ENCODE peak calls at places on chromosomes 16 and 17, in four cellular contexts. A is astrocyte of the spinal cord, V is choroid plexus epithelial cell, I is LNCaP clone FGC. R is an unnamed sample.

GRCh38 chr17:42660692-42661345 is 1.7 kb downstream of the TUBG2 start:
- DNase-seq in A (peak), V (peak), I (no peak), R (no peak)

GRCh38 chr16:709651-710499 is 4.3 kb upstream of the FBXL16 start:
- DNase-seq in A (peak), V (peak), I (no peak), R (no peak)

GRCh38 chr17:15411556-15412198 is 55.7 kb downstream of the CDRT4 start:
- DNase-seq in A (no peak), V (no peak), I (no peak), R (no peak)

GRCh38 chr17:82930043-82930923 is 90.5 kb upstream of the ZNF750 start:
- DNase-seq in A (no peak), V (no peak), I (no peak), R (no peak)

GRCh38 chr16:11670171-11671131 is 2.2 kb downstream of the SNN start:
- DNase-seq in A (no peak), V (no peak), I (no peak), R (no peak)

GRCh38 chr17:45451131-45451530 is 18.5 kb upstream of the ARHGAP27 start:
- DNase-seq in A (no peak), V (no peak), I (no peak), R (no peak)

GRCh38 chr17:40060887-40061480 is 1.8 kb upstream of the THRA start:
- DNase-seq in A (no peak), V (no peak), I (no peak), R (no peak)

GRCh38 chr16:87877942-87878507 is 8.7 kb upstream of the SLC7A5 start:
- DNase-seq in A (no peak), V (no peak), I (no peak), R (no peak)

GRCh38 chr16:14284930-14285541 is 213.9 kb downstream of the MRTFB start:
- DNase-seq in A (peak), V (peak), I (peak), R (no peak)

GRCh38 chr16:56814537-56815432 is 50.2 kb upstream of the SLC12A3 start:
- DNase-seq in A (no peak), V (no peak), I (no peak), R (no peak)

GRCh38 chr17:68423251-68423650 is 34.0 kb downstream of the WIPI1 start:
- DNase-seq in A (no peak), V (no peak), I (no peak), R (no peak)

GRCh38 chr16:74868501-74868900 is 93.9 kb upstream of the FA2H start:
- DNase-seq in A (peak), V (peak), I (no peak), R (peak)

GRCh38 chr16:76052725-76053124 is 224.5 kb upstream of the CNTNAP4 start:
- DNase-seq in A (no peak), V (no peak), I (no peak), R (no peak)

GRCh38 chr17:19024101-19025078 is 19.8 kb upstream of the FAM83G start:
- DNase-seq in A (no peak), V (no peak), I (no peak), R (no peak)

GRCh38 chr17:64739316-64740058 is 77.4 kb upstream of the SMURF2 start:
- DNase-seq in A (peak), V (peak), I (no peak), R (no peak)

GRCh38 chr17:33520404-33521032 is 227.4 kb upstream of the ASIC2 start:
- DNase-seq in A (no peak), V (peak), I (no peak), R (no peak)

GRCh38 chr16:56911771-56912541 is 20.0 kb upstream of the HERPUD1 start:
- DNase-seq in A (no peak), V (peak), I (no peak), R (no peak)

GRCh38 chr16:1335211-1335971 is 1.9 kb downstream of the BAIAP3 start:
- DNase-seq in A (no peak), V (no peak), I (no peak), R (no peak)

GRCh38 chr16:64982581-64982980 is 139.3 kb downstream of the CDH11 start:
- DNase-seq in A (no peak), V (peak), I (no peak), R (no peak)

GRCh38 chr17:35568561-35568960 is 7.9 kb upstream of the SLFN14 start:
- DNase-seq in A (no peak), V (peak), I (no peak), R (no peak)

GRCh38 chr17:82873521-82873920 is 33.7 kb upstream of the ZNF750 start:
- DNase-seq in A (no peak), V (no peak), I (no peak), R (no peak)

GRCh38 chr16:80300876-80301275 is 239.9 kb upstream of the DYNLRB2 start:
- DNase-seq in A (peak), V (peak), I (no peak), R (peak)

GRCh38 chr17:81511800-81512559 is 619 bp downstream of the ACTG1 start:
- DNase-seq in A (no peak), V (peak), I (no peak), R (no peak)

GRCh38 chr16:53726625-53727024 is 22.7 kb downstream of the FTO start:
- DNase-seq in A (no peak), V (no peak), I (no peak), R (peak)

GRCh38 chr17:62899349-62899748 is 66.7 kb upstream of the TANC2 start:
- DNase-seq in A (no peak), V (no peak), I (no peak), R (no peak)

DNA sequence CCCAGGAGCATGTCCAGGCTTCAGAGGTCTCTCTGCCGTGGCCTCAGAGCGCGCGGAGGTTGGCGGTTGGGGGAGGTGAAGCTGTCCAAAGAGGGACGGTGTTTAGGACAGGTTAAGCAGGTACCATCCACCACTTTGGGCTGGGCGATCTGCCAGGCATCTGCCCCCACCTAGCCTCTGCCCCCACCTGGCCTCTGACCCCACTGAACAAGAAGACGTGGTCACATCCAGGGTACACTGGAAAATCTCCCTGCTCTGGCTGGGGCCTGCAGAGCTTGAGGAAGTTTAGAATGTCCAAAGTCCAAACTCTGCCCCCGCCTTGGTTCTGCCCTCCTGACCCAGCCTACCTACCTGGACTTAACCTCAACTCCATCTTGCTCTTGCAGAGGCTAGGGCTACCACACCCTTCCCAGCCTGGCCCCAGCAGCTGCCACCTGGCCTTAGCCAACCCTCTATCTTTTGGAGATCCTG is 1.6 kb downstream of the ITGA3 start:
- DNase-seq in A (no peak), V (no peak), I (no peak), R (no peak)
- H3K4me3 ChIP-seq in A (peak), V (peak), I (no peak), R (peak)

DNA sequence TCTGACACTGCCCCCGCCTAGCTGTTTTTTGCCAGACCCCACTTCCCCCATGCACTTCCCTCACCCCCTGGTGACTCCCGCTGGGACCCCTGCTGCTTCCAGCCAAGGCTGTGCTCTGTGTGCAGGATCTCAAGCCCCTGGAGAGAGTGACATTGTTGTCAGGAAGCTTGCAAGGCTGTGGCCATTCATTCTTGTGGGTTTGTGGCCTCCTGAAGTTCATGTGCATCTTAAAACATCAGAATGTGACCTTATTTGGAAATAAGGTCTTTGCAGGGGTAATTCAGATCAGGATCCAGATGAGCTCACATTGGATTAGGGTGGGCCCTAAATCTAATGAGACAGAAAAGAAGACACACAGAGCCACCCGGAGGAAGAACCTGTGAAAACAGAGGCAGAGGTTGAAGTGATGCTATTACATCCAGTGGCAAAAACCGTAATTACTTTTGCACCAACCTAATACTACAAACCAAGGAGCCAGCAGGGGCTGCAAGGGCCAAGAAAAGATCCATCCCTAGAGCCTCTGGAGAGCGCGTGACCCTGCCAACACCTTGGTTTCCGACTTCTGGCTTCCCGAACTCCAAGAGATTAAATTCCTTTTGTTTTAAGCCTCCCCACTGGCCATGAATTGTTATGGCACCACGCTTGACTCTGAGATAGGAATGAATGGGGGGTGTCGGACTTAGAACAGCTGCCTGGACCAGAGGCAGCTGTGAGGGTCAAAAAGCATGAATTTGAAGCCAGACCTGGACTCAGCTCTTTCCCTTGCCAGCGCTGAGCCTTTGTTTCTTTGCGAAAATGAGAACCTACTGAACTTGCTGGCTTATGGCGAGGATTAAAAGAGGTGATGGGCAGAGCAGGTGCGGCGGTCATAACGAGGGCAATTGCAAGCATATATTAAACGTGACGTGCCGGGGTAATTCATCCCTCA is 75.5 kb downstream of the BMERB1 start:
- DNase-seq in A (peak), V (peak), I (no peak), R (no peak)
- TF ChIP-seq CTCF in A (peak), V (peak), I (no peak), R (no peak)

DNA sequence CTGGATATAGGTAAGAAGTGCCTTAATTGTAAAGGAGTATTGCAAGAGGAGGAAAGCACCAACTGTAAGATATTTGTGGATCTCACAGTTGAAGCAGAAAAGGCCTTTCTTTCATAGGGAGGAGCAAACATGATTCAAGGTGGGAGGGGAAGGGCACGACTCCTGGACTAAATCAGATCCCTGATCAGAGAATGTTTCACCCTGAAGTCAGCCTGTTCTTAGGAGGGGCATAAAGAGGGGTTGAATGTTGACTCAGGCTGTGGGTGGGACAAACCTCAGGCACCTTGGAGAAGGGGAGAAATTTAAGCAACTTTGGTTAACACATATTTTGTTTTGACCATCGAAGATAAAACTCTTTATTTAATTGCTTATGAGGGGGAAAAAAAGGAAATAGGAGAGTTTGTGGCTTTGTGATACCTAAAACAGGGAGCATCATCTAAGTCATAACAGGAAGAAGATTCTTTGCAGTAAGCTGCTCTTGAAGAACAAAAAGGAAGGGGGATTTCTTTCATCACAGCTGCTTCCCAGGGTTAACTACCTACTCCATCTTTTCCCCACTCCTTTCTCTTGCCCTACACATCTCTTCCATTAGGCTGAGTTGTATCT is 158.6 kb upstream of the ZNF267 start:
- DNase-seq in A (no peak), V (no peak), I (no peak), R (no peak)
- H3K4me3 ChIP-seq in A (no peak), V (no peak), I (peak), R (no peak)

GRCh38 chr17:76458580-76459490 is 5.9 kb upstream of the UBE2O start:
- DNase-seq in A (peak), V (peak), I (no peak), R (no peak)
- TF ChIP-seq CTCF in A (peak), V (peak), I (peak), R (peak)

GRCh38 chr16:6687593-6687992 is 645.1 kb upstream of the RBFOX1 start:
- DNase-seq in A (no peak), V (no peak), I (no peak), R (no peak)
- H3K4me3 ChIP-seq in A (no peak), V (no peak), I (no peak), R (no peak)

GRCh38 chr16:67459066-67459857 is 21.7 kb downstream of the ATP6V0D1 start:
- DNase-seq in A (no peak), V (no peak), I (peak), R (no peak)
- TF ChIP-seq CTCF in A (no peak), V (no peak), I (no peak), R (no peak)

GRCh38 chr16:50266337-50267091 is at the start of gene ADCY7:
- DNase-seq in A (peak), V (peak), I (peak), R (no peak)

GRCh38 chr16:50267151-50267631 is 840 bp downstream of the ADCY7 start:
- DNase-seq in A (no peak), V (no peak), I (no peak), R (no peak)

GRCh38 chr16:50265260-50265659 is 1.1 kb upstream of the ADCY7 start:
- DNase-seq in A (peak), V (no peak), I (peak), R (no peak)

GRCh38 chr16:50263940-50264929 is 2.1 kb upstream of the ADCY7 start:
- DNase-seq in A (peak), V (no peak), I (no peak), R (no peak)

GRCh38 chr16:50265716-50266336 is 525 bp upstream of the ADCY7 start:
- DNase-seq in A (no peak), V (no peak), I (no peak), R (no peak)
- H3K4me3 ChIP-seq in A (no peak), V (peak), I (no peak), R (peak)

GRCh38 chr17:5443728-5444127 is 4.8 kb upstream of the C1QBP start:
- DNase-seq in A (no peak), V (no peak), I (no peak), R (no peak)

GRCh38 chr17:5438716-5439445 is at the start of gene C1QBP:
- DNase-seq in A (peak), V (peak), I (peak), R (peak)

GRCh38 chr17:5437721-5438317 is 1.1 kb downstream of the C1QBP start:
- DNase-seq in A (no peak), V (peak), I (no peak), R (no peak)

GRCh38 chr17:5434984-5435383 is 4.0 kb downstream of the C1QBP start:
- DNase-seq in A (no peak), V (no peak), I (no peak), R (no peak)

DNA sequence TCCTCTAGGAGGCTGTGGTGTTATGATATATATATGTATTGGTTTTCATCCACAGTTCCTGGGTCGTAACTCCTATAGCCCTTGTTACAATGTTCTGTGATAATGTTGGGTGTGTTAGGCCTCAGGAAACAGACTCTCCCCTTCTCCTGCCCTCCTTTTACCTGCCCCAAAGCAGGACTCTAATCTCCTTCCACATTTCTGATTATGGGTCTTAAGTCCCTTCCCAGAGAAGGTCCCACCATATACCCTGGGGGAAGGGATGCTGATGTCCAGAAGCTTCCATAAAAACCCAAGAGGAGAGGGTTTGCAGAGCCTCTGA is 450 bp upstream of the C1QBP start:
- DNase-seq in A (no peak), V (no peak), I (no peak), R (no peak)
- TF ChIP-seq CTCF in A (no peak), V (no peak), I (no peak), R (no peak)

R was measured in epithelial cell of proximal tubule.